ENCODE peak calls at places on chromosomes 6 and 20, in eight cellular contexts. B is NAMALWA; S is AG04449; N is DND-41; Y is activated T-helper 1 cell treated with anti-CD3 and anti-CD28 coated beads, Interleukin-2, amount 50 U/mL, for 16 hours; V is A549; E is T follicular helper cell; W is NCI-H1105. P is an unnamed sample.
A peak's percentile ranks its signal among the peaks of the same experiment; 100 is the strongest.

GRCh38 chr6:135328136-135328535 is 147.0 kb downstream of the MYB start:
- DNase-seq in B (no peak), S (no peak), N (no peak), Y (no peak), V (no peak), E (no peak), W (no peak), P (no peak)

GRCh38 chr6:52483671-52484003 is 63.5 kb downstream of the EFHC1 start:
- DNase-seq in B (no peak), S (no peak), N (no peak), Y (no peak), V (no peak), E (no peak), W (no peak), P (no peak)

GRCh38 chr20:38790210-38791053 is 15.1 kb upstream of the PPP1R16B start:
- DNase-seq in B (peak; percentile 72), S (no peak), N (peak; percentile 55), Y (peak; percentile 8), V (peak; percentile 46), E (no peak), W (peak; percentile 39), P (no peak)

GRCh38 chr6:52984247-52984646 is 10.8 kb downstream of the GSTA4 start:
- DNase-seq in B (peak; percentile 50), S (no peak), N (peak; percentile 50), Y (no peak), V (no peak), E (no peak), W (no peak), P (no peak)

GRCh38 chr6:3325210-3325609 is 66.5 kb downstream of the PSMG4 start:
- DNase-seq in B (no peak), S (no peak), N (no peak), Y (no peak), V (no peak), E (no peak), W (peak; percentile 43), P (no peak)

GRCh38 chr6:5172057-5172683 is 87.0 kb downstream of the PPP1R3G start:
- DNase-seq in B (no peak), S (no peak), N (no peak), Y (no peak), V (no peak), E (no peak), W (no peak), P (no peak)

GRCh38 chr20:54153847-54154246 is 19.9 kb downstream of the CYP24A1 start:
- DNase-seq in B (no peak), S (no peak), N (no peak), Y (no peak), V (no peak), E (no peak), W (no peak), P (no peak)

GRCh38 chr6:47787620-47788497 is 6.0 kb downstream of the OPN5 start:
- DNase-seq in B (peak; percentile 71), S (no peak), N (peak; percentile 49), Y (peak; percentile 23), V (peak; percentile 47), E (peak; percentile 20), W (peak; percentile 89), P (no peak)

GRCh38 chr6:23106951-23107350 is 537.6 kb downstream of the HDGFL1 start:
- DNase-seq in B (no peak), S (peak; percentile 76), N (no peak), Y (no peak), V (no peak), E (no peak), W (no peak), P (peak; percentile 64)

GRCh38 chr6:34459899-34460593 is 5.8 kb upstream of the PACSIN1 start:
- DNase-seq in B (peak; percentile 67), S (no peak), N (peak; percentile 21), Y (peak; percentile 33), V (peak; percentile 36), E (peak; percentile 24), W (no peak), P (no peak)

GRCh38 chr20:62155428-62156253 is 12.1 kb downstream of the SS18L1 start:
- DNase-seq in B (no peak), S (no peak), N (no peak), Y (no peak), V (no peak), E (no peak), W (no peak), P (no peak)

GRCh38 chr6:21402368-21402767 is 191.2 kb upstream of the SOX4 start:
- DNase-seq in B (no peak), S (no peak), N (no peak), Y (no peak), V (no peak), E (no peak), W (no peak), P (no peak)

GRCh38 chr6:83474309-83474708 is 38.0 kb upstream of the PRSS35 start:
- DNase-seq in B (no peak), S (no peak), N (no peak), Y (no peak), V (no peak), E (no peak), W (peak; percentile 95), P (no peak)

GRCh38 chr6:26121141-26122004 is 34.1 kb downstream of the HFE start:
- DNase-seq in B (peak; percentile 55), S (no peak), N (no peak), Y (no peak), V (peak; percentile 29), E (no peak), W (no peak), P (no peak)

GRCh38 chr6:98463629-98464028 is 370.7 kb upstream of the POU3F2 start:
- DNase-seq in B (no peak), S (no peak), N (no peak), Y (no peak), V (no peak), E (no peak), W (no peak), P (no peak)

GRCh38 chr6:53011993-53012392 is 16.9 kb upstream of the GSTA4 start:
- DNase-seq in B (no peak), S (no peak), N (no peak), Y (no peak), V (no peak), E (no peak), W (no peak), P (no peak)

GRCh38 chr6:100657678-100658330 is 193.1 kb upstream of the SIM1 start:
- DNase-seq in B (peak; percentile 55), S (no peak), N (no peak), Y (no peak), V (no peak), E (no peak), W (peak; percentile 26), P (no peak)

GRCh38 chr6:79385333-79385732 is 150.9 kb upstream of the HMGN3 start:
- DNase-seq in B (no peak), S (no peak), N (no peak), Y (no peak), V (no peak), E (no peak), W (no peak), P (no peak)

GRCh38 chr6:24858154-24858801 is 59.6 kb upstream of the ARMH2 start:
- DNase-seq in B (peak; percentile 54), S (no peak), N (no peak), Y (no peak), V (no peak), E (no peak), W (no peak), P (peak; percentile 44)

GRCh38 chr6:135358251-135358821 is 139.2 kb downstream of the AHI1 start:
- DNase-seq in B (no peak), S (peak; percentile 88), N (no peak), Y (no peak), V (peak; percentile 5), E (no peak), W (no peak), P (peak; percentile 86)

GRCh38 chr20:3753501-3754257 is 13.9 kb downstream of the ADISSP start:
- DNase-seq in B (no peak), S (no peak), N (no peak), Y (no peak), V (no peak), E (no peak), W (no peak), P (no peak)

GRCh38 chr6:69719602-69720193 is 77.1 kb downstream of the LMBRD1 start:
- DNase-seq in B (peak; percentile 55), S (no peak), N (no peak), Y (no peak), V (peak; percentile 2), E (no peak), W (peak; percentile 43), P (no peak)

GRCh38 chr6:166781331-166781730 is 154.3 kb upstream of the RPS6KA2 start:
- DNase-seq in B (no peak), S (no peak), N (no peak), Y (no peak), V (no peak), E (no peak), W (no peak), P (no peak)

GRCh38 chr20:50540620-50541605 is 30.7 kb downstream of the PTPN1 start:
- DNase-seq in B (no peak), S (peak; percentile 36), N (no peak), Y (no peak), V (peak; percentile 36), E (no peak), W (no peak), P (peak; percentile 53)

GRCh38 chr20:57501461-57502330 is 23.2 kb downstream of the CTCFL start:
- DNase-seq in B (no peak), S (no peak), N (no peak), Y (no peak), V (no peak), E (no peak), W (no peak), P (no peak)